ENCODE peak calls at places on chromosomes 12 and 14, in ten cellular contexts. X, K, Y, B, F, J, S, A, T and I are unnamed samples.

GRCh38 chr12:64990991-64991570 is 130.0 kb downstream of the WIF1 start:
- DNase-seq in X (peak), K (no peak), Y (no peak), B (no peak), F (peak), J (no peak), S (no peak), A (no peak), T (no peak), I (no peak)

GRCh38 chr12:110023634-110024023 is 24.4 kb downstream of the ANKRD13A start:
- DNase-seq in X (no peak), K (no peak), Y (no peak), B (no peak), F (no peak), J (no peak), S (no peak), A (no peak), T (no peak), I (no peak)

GRCh38 chr12:111379942-111380554 is 11.2 kb upstream of the PHETA1 start:
- DNase-seq in X (no peak), K (no peak), Y (no peak), B (no peak), F (no peak), J (no peak), S (no peak), A (no peak), T (no peak), I (no peak)

GRCh38 chr12:121295746-121296617 is 527 bp downstream of the CAMKK2 start:
- DNase-seq in X (peak), K (no peak), Y (no peak), B (peak), F (no peak), J (no peak), S (no peak), A (peak), T (no peak), I (no peak)

GRCh38 chr12:101939856-101940265 is 62.5 kb downstream of the DRAM1 start:
- DNase-seq in X (peak), K (no peak), Y (peak), B (peak), F (peak), J (peak), S (peak), A (peak), T (peak), I (no peak)

GRCh38 chr14:78747809-78748208 is 577.6 kb downstream of the NRXN3 start:
- DNase-seq in X (no peak), K (no peak), Y (no peak), B (no peak), F (no peak), J (no peak), S (no peak), A (no peak), T (no peak), I (no peak)

GRCh38 chr14:80269338-80269935 is 58.1 kb upstream of the DIO2 start:
- DNase-seq in X (no peak), K (no peak), Y (no peak), B (no peak), F (peak), J (peak), S (peak), A (no peak), T (peak), I (no peak)

GRCh38 chr14:76768201-76768656 is 7.0 kb downstream of the VASH1 start:
- DNase-seq in X (peak), K (peak), Y (no peak), B (no peak), F (no peak), J (peak), S (no peak), A (peak), T (no peak), I (no peak)

GRCh38 chr12:118052324-118053070 is 8.5 kb downstream of the WSB2 start:
- DNase-seq in X (no peak), K (no peak), Y (peak), B (no peak), F (peak), J (peak), S (peak), A (peak), T (peak), I (peak)

GRCh38 chr12:26121841-26122680 is 2.8 kb downstream of the BHLHE41 start:
- DNase-seq in X (peak), K (peak), Y (no peak), B (peak), F (peak), J (peak), S (peak), A (no peak), T (peak), I (no peak)

GRCh38 chr14:68978550-68978911 is 571 bp downstream of the ACTN1 start:
- DNase-seq in X (peak), K (no peak), Y (peak), B (peak), F (no peak), J (no peak), S (peak), A (peak), T (no peak), I (no peak)

GRCh38 chr12:90172524-90172923 is 463.9 kb upstream of the ATP2B1 start:
- DNase-seq in X (no peak), K (no peak), Y (no peak), B (no peak), F (no peak), J (no peak), S (no peak), A (no peak), T (no peak), I (no peak)

GRCh38 chr12:127723236-127723635 is 543.7 kb upstream of the TMEM132C start:
- DNase-seq in X (no peak), K (no peak), Y (no peak), B (peak), F (no peak), J (no peak), S (no peak), A (no peak), T (no peak), I (no peak)

GRCh38 chr12:87728936-87729593 is 300.1 kb downstream of the C12orf50 start:
- DNase-seq in X (no peak), K (no peak), Y (no peak), B (no peak), F (no peak), J (no peak), S (no peak), A (no peak), T (peak), I (no peak)

GRCh38 chr14:27727371-27727770 is 1039.2 kb upstream of the FOXG1 start:
- DNase-seq in X (no peak), K (no peak), Y (no peak), B (no peak), F (no peak), J (no peak), S (no peak), A (no peak), T (no peak), I (no peak)

GRCh38 chr12:14275886-14276285 is 89.6 kb upstream of the ATF7IP start:
- DNase-seq in X (no peak), K (no peak), Y (no peak), B (no peak), F (no peak), J (no peak), S (no peak), A (no peak), T (no peak), I (no peak)

GRCh38 chr12:123223241-123223668 is 9.7 kb downstream of the MPHOSPH9 start:
- DNase-seq in X (no peak), K (peak), Y (no peak), B (no peak), F (no peak), J (no peak), S (no peak), A (peak), T (no peak), I (no peak)

GRCh38 chr12:43100231-43100630 is 451.8 kb downstream of the ADAMTS20 start:
- DNase-seq in X (no peak), K (no peak), Y (no peak), B (no peak), F (no peak), J (no peak), S (no peak), A (no peak), T (no peak), I (no peak)

GRCh38 chr12:103821773-103822172 is 19.3 kb downstream of the NT5DC3 start:
- DNase-seq in X (no peak), K (no peak), Y (no peak), B (no peak), F (no peak), J (no peak), S (peak), A (no peak), T (peak), I (no peak)

GRCh38 chr12:32688786-32689185 is 9.7 kb downstream of the DNM1L start:
- DNase-seq in X (no peak), K (no peak), Y (no peak), B (no peak), F (no peak), J (no peak), S (no peak), A (no peak), T (no peak), I (no peak)

GRCh38 chr14:101755591-101756324 is 5.8 kb upstream of the PPP2R5C start:
- DNase-seq in X (peak), K (no peak), Y (no peak), B (no peak), F (no peak), J (no peak), S (no peak), A (no peak), T (no peak), I (no peak)

GRCh38 chr14:82190812-82191211 is 657.2 kb upstream of the SEL1L start:
- DNase-seq in X (no peak), K (no peak), Y (no peak), B (no peak), F (no peak), J (no peak), S (no peak), A (no peak), T (no peak), I (no peak)

GRCh38 chr12:93115646-93116045 is 186.6 kb upstream of the EEA1 start:
- DNase-seq in X (no peak), K (no peak), Y (no peak), B (no peak), F (peak), J (no peak), S (peak), A (peak), T (peak), I (no peak)

GRCh38 chr12:401235-402126 is at the start of gene CCDC77:
- DNase-seq in X (peak), K (peak), Y (peak), B (peak), F (peak), J (peak), S (peak), A (peak), T (peak), I (peak)

GRCh38 chr12:53102883-53103807 is at the start of gene SOAT2:
- DNase-seq in X (no peak), K (peak), Y (no peak), B (no peak), F (no peak), J (no peak), S (no peak), A (no peak), T (no peak), I (no peak)

GRCh38 chr12:5043589-5044419 is at the start of gene KCNA5:
- DNase-seq in X (peak), K (no peak), Y (no peak), B (peak), F (no peak), J (no peak), S (no peak), A (no peak), T (no peak), I (no peak)

GRCh38 chr14:61388173-61388975 is 67.0 kb downstream of the PRKCH start:
- DNase-seq in X (no peak), K (peak), Y (no peak), B (no peak), F (peak), J (peak), S (peak), A (no peak), T (no peak), I (no peak)

GRCh38 chr14:29671034-29671433 is 256.6 kb downstream of the PRKD1 start:
- DNase-seq in X (no peak), K (no peak), Y (no peak), B (no peak), F (peak), J (peak), S (peak), A (no peak), T (peak), I (no peak)

GRCh38 chr12:47991106-47991550 is 13.1 kb downstream of the COL2A1 start:
- DNase-seq in X (no peak), K (no peak), Y (no peak), B (peak), F (no peak), J (no peak), S (no peak), A (no peak), T (no peak), I (no peak)

GRCh38 chr12:28583771-28584261 is 393.6 kb downstream of the CCDC91 start:
- DNase-seq in X (no peak), K (no peak), Y (no peak), B (no peak), F (peak), J (peak), S (no peak), A (no peak), T (peak), I (no peak)

GRCh38 chr14:73662439-73663056 is 17.8 kb downstream of the DNAL1 start:
- DNase-seq in X (peak), K (no peak), Y (peak), B (no peak), F (peak), J (peak), S (peak), A (no peak), T (peak), I (no peak)

GRCh38 chr12:53180931-53181645 is 363 bp upstream of the CSAD start:
- DNase-seq in X (peak), K (peak), Y (peak), B (peak), F (peak), J (peak), S (peak), A (peak), T (peak), I (no peak)

GRCh38 chr12:91687052-91688017 is 458.3 kb downstream of the BTG1 start:
- DNase-seq in X (no peak), K (no peak), Y (no peak), B (no peak), F (peak), J (no peak), S (no peak), A (no peak), T (no peak), I (no peak)

GRCh38 chr14:70239802-70240201 is 51.1 kb upstream of the SLC8A3 start:
- DNase-seq in X (no peak), K (peak), Y (no peak), B (no peak), F (no peak), J (no peak), S (no peak), A (no peak), T (no peak), I (no peak)

GRCh38 chr12:32901553-32901952 is 5.0 kb upstream of the PKP2 start:
- DNase-seq in X (no peak), K (no peak), Y (no peak), B (no peak), F (no peak), J (peak), S (peak), A (no peak), T (no peak), I (no peak)

GRCh38 chr12:42444192-42444943 is 118.4 kb downstream of the PPHLN1 start:
- DNase-seq in X (no peak), K (no peak), Y (no peak), B (no peak), F (no peak), J (no peak), S (no peak), A (no peak), T (no peak), I (no peak)

GRCh38 chr14:100147181-100147631 is 12.2 kb downstream of the DEGS2 start:
- DNase-seq in X (no peak), K (peak), Y (no peak), B (no peak), F (no peak), J (no peak), S (no peak), A (no peak), T (no peak), I (no peak)

GRCh38 chr14:100147691-100148464 is 11.6 kb downstream of the DEGS2 start:
- DNase-seq in X (no peak), K (no peak), Y (no peak), B (no peak), F (no peak), J (no peak), S (no peak), A (no peak), T (no peak), I (no peak)

GRCh38 chr14:100145682-100146464 is 13.6 kb downstream of the DEGS2 start:
- DNase-seq in X (no peak), K (no peak), Y (no peak), B (no peak), F (no peak), J (no peak), S (no peak), A (no peak), T (no peak), I (no peak)

GRCh38 chr14:100144996-100145646 is 14.3 kb downstream of the DEGS2 start:
- DNase-seq in X (no peak), K (no peak), Y (no peak), B (no peak), F (no peak), J (no peak), S (no peak), A (peak), T (no peak), I (no peak)

GRCh38 chr14:100146548-100147091 is 12.8 kb downstream of the DEGS2 start:
- DNase-seq in X (no peak), K (no peak), Y (no peak), B (no peak), F (no peak), J (no peak), S (no peak), A (peak), T (no peak), I (no peak)
- TF ChIP-seq CTCF in X (peak), K (peak), Y (no peak), B (no peak), F (no peak), J (no peak), S (no peak), A (no peak), T (peak), I (no peak)

GRCh38 chr14:91062600-91062999 is 2.2 kb upstream of the RPS6KA5 start:
- DNase-seq in X (no peak), K (no peak), Y (no peak), B (no peak), F (no peak), J (no peak), S (no peak), A (no peak), T (no peak), I (no peak)

GRCh38 chr14:91061309-91061887 is 957 bp upstream of the RPS6KA5 start:
- DNase-seq in X (no peak), K (no peak), Y (no peak), B (no peak), F (no peak), J (no peak), S (no peak), A (no peak), T (no peak), I (no peak)

GRCh38 chr14:91058017-91058675 is 2.3 kb downstream of the RPS6KA5 start:
- DNase-seq in X (no peak), K (no peak), Y (no peak), B (no peak), F (peak), J (no peak), S (no peak), A (no peak), T (no peak), I (no peak)

GRCh38 chr14:91060472-91061308 is at the start of gene RPS6KA5:
- DNase-seq in X (peak), K (peak), Y (peak), B (peak), F (peak), J (peak), S (peak), A (peak), T (peak), I (peak)

DNA sequence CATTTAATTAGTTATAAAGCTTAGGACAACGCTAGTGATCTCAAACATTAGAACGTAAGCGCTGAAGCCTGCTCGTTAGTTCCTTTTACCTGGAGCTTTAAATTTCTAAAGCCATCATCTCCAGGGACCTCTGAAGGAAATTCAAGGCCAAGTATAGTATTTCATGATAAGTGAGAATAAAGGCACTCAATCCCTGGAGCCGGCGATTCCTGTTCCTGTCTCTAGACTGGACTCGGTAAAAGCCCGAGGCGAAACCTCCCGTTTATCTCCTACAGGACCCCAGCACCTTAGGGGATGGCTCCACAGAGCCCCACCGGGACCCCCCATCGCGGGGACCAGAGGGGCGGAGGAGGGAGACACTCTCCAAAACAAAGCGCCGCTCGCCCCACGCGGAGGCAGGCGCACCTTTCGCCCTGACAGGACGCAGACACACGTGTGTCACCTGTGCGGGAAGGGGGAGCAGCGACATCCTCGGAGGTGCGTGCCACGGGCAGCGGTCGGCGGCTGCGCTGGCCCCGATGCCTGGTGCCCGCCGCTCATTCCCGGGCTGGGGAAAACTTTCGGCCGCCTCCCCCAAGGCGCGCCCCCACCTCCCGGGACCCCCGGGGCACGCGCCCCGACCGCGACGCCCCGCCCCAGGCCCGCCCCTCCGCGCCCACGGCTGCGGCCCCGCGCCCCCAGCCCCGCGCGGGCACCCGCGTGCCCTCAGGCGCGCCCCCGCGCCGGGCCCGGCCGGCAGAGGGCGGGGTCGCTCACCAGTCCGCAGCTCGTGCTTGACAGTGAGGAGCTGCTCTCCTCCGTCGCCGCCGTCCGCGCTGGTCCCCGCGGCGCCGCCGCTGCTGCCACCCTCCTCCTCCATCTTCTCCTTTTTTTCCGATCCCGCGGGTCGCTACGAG is 617 bp downstream of the RPS6KA5 start:
- DNase-seq in X (peak), K (peak), Y (peak), B (peak), F (peak), J (peak), S (peak), A (peak), T (no peak), I (no peak)
- TF ChIP-seq CTCF in X (peak), K (no peak), Y (peak), B (no peak), F (no peak), J (no peak), S (no peak), A (no peak), T (peak), I (no peak)

GRCh38 chr12:67626156-67626555 is 22.4 kb upstream of the DYRK2 start:
- DNase-seq in X (no peak), K (no peak), Y (no peak), B (no peak), F (no peak), J (no peak), S (no peak), A (no peak), T (no peak), I (no peak)
- TF ChIP-seq CTCF in X (no peak), K (no peak), Y (no peak), B (no peak), F (no peak), J (no peak), S (no peak), A (no peak), T (no peak), I (no peak)

GRCh38 chr12:1443421-1444141 is 150.8 kb downstream of the FBXL14 start:
- DNase-seq in X (no peak), K (no peak), Y (no peak), B (no peak), F (peak), J (peak), S (peak), A (no peak), T (peak), I (no peak)
- TF ChIP-seq CTCF in X (no peak), K (no peak), Y (no peak), B (no peak), F (no peak), J (no peak), S (no peak), A (no peak), T (no peak), I (no peak)

DNA sequence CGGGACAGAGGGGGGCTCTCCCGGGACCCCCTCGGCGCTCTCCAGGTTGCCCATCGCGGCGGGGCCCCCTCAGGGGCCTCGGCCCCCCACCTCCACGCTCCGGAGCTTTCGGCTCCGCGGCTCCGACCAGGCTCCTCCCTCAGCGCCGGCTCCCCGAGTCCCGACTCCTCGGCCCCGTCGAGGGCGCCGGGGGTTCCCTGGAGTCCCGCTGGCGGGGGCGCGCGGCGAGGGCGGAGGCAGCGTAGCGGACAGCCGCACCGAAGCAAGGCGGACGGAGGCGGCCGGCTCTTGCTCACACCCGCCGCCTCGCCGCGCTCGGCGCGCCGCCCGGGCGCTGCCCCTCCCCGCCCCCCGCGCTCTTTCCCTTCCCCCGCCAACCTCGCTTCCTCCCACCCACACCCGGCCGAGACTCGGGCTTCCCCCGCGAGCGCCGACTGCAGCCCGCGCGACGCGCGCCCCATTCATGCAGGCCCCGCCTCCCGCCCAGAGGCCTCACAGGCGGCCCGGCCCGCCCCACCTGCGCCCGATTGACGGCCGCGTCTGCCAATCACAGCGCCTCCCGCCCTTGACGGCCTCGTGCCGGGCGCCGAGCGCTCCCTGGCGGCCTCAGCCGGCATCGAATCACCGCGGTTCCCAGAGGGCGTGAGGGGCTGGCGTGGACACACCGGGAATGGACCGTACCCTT is at the start of gene FMNL3:
- DNase-seq in X (peak), K (peak), Y (peak), B (peak), F (peak), J (peak), S (peak), A (peak), T (peak), I (peak)
- TF ChIP-seq CTCF in X (peak), K (peak), Y (peak), B (peak), F (peak), J (peak), S (peak), A (peak), T (peak), I (no peak)